ENCODE peak calls at places on chromosomes 7 and 10, in nine cellular contexts. Y is T-helper 2 cell; R is left colon; U is transverse colon; I is stimulated activated CD8-positive, alpha-beta memory T cell treated with anti-CD3 and anti-CD28 coated beads, Interleukin-2, amount 100 ng/mL, for 1 hour; S is HCEC 1CT; M is activated effector memory CD4-positive, alpha-beta T cell treated with Interleukin-2 at 50 U/mL for 16 hours; H is Daoy; D is fibroblast of mammary gland. P is an unnamed sample.

GRCh38 chr7:88202799-88203198 is 17.0 kb downstream of the SRI start:
- DNase-seq in Y (no peak), R (no peak), U (no peak), I (no peak), S (no peak), M (no peak), H (no peak), D (no peak), P (no peak)

GRCh38 chr10:49567810-49568209 is 28.9 kb upstream of the ERCC6 start:
- DNase-seq in Y (no peak), R (no peak), U (no peak), I (no peak), S (no peak), M (no peak), H (no peak), D (no peak), P (no peak)

GRCh38 chr10:50988792-50989191 is 85.5 kb upstream of the PRKG1 start:
- DNase-seq in Y (no peak), R (no peak), U (no peak), I (no peak), S (peak; percentile 62), M (no peak), H (no peak), D (peak; percentile 55), P (peak; percentile 36)

GRCh38 chr10:106997721-106998120 is 166.8 kb downstream of the SORCS1 start:
- DNase-seq in Y (no peak), R (no peak), U (peak; percentile 11), I (no peak), S (no peak), M (no peak), H (no peak), D (no peak), P (no peak)

GRCh38 chr7:92612501-92612900 is 22.3 kb upstream of the FAM133B start:
- DNase-seq in Y (no peak), R (no peak), U (no peak), I (no peak), S (peak; percentile 46), M (no peak), H (no peak), D (peak; percentile 49), P (no peak)

GRCh38 chr7:106110885-106111670 is 1.0 kb downstream of the SYPL1 start:
- DNase-seq in Y (peak; percentile 6), R (no peak), U (no peak), I (no peak), S (peak; percentile 29), M (no peak), H (peak; percentile 29), D (peak; percentile 46), P (peak; percentile 36)

GRCh38 chr7:26390016-26390415 is 98.4 kb downstream of the SNX10 start:
- DNase-seq in Y (no peak), R (no peak), U (no peak), I (no peak), S (no peak), M (no peak), H (peak; percentile 37), D (no peak), P (no peak)

GRCh38 chr7:44324204-44325126 is 929 bp downstream of the CAMK2B start:
- DNase-seq in Y (no peak), R (no peak), U (no peak), I (no peak), S (no peak), M (no peak), H (no peak), D (no peak), P (no peak)

GRCh38 chr7:55308186-55308929 is 56.8 kb upstream of the LANCL2 start:
- DNase-seq in Y (no peak), R (no peak), U (no peak), I (no peak), S (peak; percentile 65), M (no peak), H (peak; percentile 19), D (peak; percentile 30), P (no peak)